ENCODE peak calls at places on chromosomes 6 and 20, in seven cellular contexts. U is H9, L is PC-3, G is cardiac muscle cell, F is right atrium auricular region, I is AG10803, R is IMR-90. Y is an unnamed sample.

GRCh38 chr6:109714611-109715010 is 23.5 kb downstream of the FIG4 start:
- DNase-seq in U (no peak), L (no peak), G (no peak), F (no peak), I (no peak), R (no peak), Y (no peak)

GRCh38 chr20:50379991-50380696 is 130.0 kb upstream of the PTPN1 start:
- DNase-seq in U (no peak), L (no peak), G (no peak), F (no peak), I (no peak), R (no peak), Y (no peak)

GRCh38 chr6:170128346-170128745 is 162.5 kb downstream of the DLL1 start:
- DNase-seq in U (no peak), L (no peak), G (no peak), F (peak), I (no peak), R (no peak), Y (no peak)

GRCh38 chr6:105603779-105604592 is 201.1 kb upstream of the PREP start:
- DNase-seq in U (no peak), L (no peak), G (no peak), F (no peak), I (peak), R (peak), Y (no peak)

GRCh38 chr6:115690854-115691253 is 369.8 kb downstream of the FRK start:
- DNase-seq in U (no peak), L (no peak), G (no peak), F (no peak), I (no peak), R (no peak), Y (no peak)

GRCh38 chr6:67458265-67458664 is 1176.8 kb upstream of the ADGRB3 start:
- DNase-seq in U (no peak), L (no peak), G (no peak), F (no peak), I (no peak), R (no peak), Y (no peak)

GRCh38 chr6:64013061-64013410 is 377.4 kb downstream of the PHF3 start:
- DNase-seq in U (no peak), L (no peak), G (peak), F (no peak), I (no peak), R (no peak), Y (no peak)

GRCh38 chr6:26217714-26218075 is 130.5 kb downstream of the HFE start:
- DNase-seq in U (peak), L (peak), G (peak), F (no peak), I (no peak), R (no peak), Y (no peak)

GRCh38 chr6:22433745-22434144 is 135.6 kb upstream of the HDGFL1 start:
- DNase-seq in U (no peak), L (peak), G (no peak), F (no peak), I (no peak), R (no peak), Y (no peak)

GRCh38 chr20:60930023-60930790 is 321.9 kb upstream of the CDH4 start:
- DNase-seq in U (no peak), L (no peak), G (no peak), F (no peak), I (no peak), R (no peak), Y (no peak)

GRCh38 chr6:12249516-12250394 is 40.4 kb upstream of the EDN1 start:
- DNase-seq in U (no peak), L (peak), G (no peak), F (no peak), I (no peak), R (no peak), Y (no peak)

GRCh38 chr6:31826793-31827285 is 699 bp upstream of the HSPA1B start:
- DNase-seq in U (peak), L (no peak), G (peak), F (peak), I (peak), R (no peak), Y (no peak)

GRCh38 chr20:19405958-19406357 is 193.5 kb downstream of the SLC24A3 start:
- DNase-seq in U (no peak), L (no peak), G (no peak), F (no peak), I (no peak), R (no peak), Y (no peak)

GRCh38 chr6:135411339-135411738 is 86.2 kb downstream of the AHI1 start:
- DNase-seq in U (no peak), L (peak), G (no peak), F (no peak), I (no peak), R (no peak), Y (no peak)
- TF ChIP-seq CTCF in U (peak), L (peak), G (peak), F (no peak), I (peak), R (peak), Y (no peak)

DNA sequence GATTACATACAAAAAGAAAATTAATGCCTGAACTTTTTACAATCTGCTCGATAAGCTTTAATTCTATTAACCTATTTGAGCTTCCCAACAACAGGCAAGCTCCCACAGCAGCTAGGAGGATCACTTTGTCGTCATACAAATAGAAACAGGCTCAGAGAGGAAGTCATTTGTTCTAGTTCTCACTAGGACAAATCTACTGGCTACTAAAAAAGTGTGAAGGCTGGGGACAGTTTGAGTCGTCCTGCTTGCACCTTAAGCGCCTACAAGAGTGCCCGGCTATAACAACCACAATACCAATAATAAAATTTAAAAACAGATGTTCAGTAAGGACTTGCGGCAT is 562 bp upstream of the CNPY3 start:
- DNase-seq in U (no peak), L (peak), G (no peak), F (no peak), I (no peak), R (no peak), Y (no peak)
- TF ChIP-seq CTCF in U (no peak), L (no peak), G (no peak), F (no peak), I (no peak), R (no peak), Y (no peak)

GRCh38 chr20:36645998-36646397 is at the start of gene SLA2:
- DNase-seq in U (no peak), L (no peak), G (no peak), F (no peak), I (no peak), R (no peak), Y (peak)
- TF ChIP-seq CTCF in U (no peak), L (no peak), G (no peak), F (no peak), I (no peak), R (no peak), Y (no peak)

DNA sequence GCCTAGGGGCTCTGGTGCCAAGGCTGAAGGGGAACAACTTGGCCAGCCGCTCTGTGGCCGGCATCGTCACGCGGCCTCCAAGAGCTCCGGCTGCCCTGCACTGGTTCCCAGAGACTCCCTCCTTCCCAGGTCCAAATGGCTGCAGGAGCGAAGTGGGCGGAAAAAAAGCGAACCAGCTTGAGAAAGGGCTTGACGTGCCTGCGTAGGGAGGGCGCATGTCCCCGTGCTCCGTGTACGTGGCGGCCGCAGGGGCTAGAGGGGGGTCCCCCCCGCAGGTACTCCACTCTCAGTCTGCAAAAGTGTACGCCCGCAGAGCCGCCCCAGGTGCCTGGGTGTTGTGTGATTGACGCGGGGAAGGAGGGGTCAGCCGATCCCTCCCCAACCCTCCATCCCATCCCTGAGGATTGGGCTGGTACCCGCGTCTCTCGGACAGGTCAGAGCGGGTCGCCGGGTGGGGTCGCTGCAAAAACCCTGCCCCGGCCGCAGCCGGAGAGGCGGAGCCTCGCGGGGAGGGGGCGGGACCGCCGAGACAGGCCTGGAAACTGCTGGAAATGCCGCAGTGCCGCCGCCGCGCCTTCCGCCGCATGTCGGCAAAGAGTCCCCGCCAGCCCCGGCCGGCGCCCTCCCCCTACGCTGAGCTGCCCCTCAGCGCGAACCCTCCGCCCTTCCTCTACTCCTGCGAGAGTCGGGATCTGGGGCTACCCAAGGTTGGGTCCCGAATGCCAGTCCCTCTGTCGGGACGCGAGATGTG is 814 bp upstream of the HSP90AB1 start:
- DNase-seq in U (peak), L (peak), G (peak), F (peak), I (peak), R (peak), Y (peak)
- TF ChIP-seq CTCF in U (peak), L (peak), G (no peak), F (peak), I (peak), R (peak), Y (no peak)

DNA sequence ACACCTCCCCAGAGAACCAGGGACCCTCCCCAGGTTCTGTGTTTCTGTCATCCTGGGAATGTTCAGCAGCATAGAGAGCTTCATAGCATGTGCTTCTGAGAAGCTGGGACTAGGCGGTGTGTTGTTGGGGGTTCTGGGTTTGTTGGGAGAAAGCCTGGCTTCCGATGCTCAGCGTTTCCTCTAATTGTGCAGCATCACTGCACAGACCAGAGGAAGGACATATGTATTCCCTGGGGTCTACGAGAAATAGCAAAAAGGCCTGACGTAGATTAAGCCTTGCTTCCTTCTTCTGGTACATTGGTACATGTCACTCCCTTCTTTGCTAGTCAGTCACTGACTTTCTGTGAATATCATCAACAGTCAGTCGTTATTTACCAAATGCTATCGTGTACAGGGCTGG is 96.9 kb upstream of the SGK1 start:
- DNase-seq in U (no peak), L (no peak), G (no peak), F (no peak), I (no peak), R (no peak), Y (no peak)
- TF ChIP-seq CTCF in U (no peak), L (no peak), G (no peak), F (no peak), I (no peak), R (no peak), Y (no peak)

DNA sequence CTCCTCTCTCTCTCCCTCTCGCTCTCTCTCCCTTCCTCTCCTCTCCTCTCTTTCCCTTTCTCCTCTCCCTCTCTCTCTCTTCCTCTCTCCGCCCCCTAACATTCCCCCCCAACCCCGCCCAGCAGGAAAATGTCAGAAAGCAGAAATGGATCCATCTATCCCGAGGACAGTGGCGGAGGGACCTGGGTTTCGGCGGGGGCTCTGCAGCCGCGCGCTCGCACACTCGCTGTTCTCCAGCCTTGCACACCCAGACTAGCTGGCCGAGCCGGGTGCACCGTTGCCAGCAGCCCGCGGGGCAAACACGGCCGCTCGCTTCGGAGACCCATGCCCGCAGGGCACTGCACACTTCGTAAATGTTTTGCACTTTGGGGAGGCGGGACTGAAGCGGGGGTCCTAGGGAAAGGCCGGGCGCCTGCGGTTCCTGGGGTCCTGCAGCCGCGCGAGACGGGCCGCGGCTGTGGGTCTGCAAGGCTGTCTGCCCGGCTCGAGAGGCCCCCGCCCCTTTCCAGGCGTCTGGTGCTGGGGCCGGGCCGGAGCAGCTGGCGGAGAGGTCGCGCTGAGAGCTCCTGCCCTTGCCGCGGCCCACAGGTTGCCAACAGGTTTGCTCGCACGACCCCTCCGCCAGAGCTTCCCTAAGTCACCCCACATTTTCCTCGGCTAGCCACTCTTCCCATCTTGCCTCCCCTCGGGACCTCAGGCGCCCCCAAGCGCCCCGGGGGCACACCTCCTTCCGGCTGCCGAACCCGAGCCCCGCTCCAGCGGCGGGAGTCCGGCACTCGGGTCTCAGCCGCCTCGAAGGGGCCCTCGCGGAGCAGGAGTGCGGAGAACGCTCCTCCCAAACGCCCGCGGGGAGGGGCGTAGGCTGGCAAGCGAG is 818 bp upstream of the MDGA1 start:
- DNase-seq in U (peak), L (peak), G (peak), F (no peak), I (peak), R (peak), Y (peak)
- TF ChIP-seq CTCF in U (no peak), L (peak), G (no peak), F (peak), I (no peak), R (no peak), Y (no peak)

GRCh38 chr6:134744301-134744700 is 205.6 kb downstream of the ALDH8A1 start:
- DNase-seq in U (no peak), L (no peak), G (no peak), F (no peak), I (peak), R (peak), Y (no peak)

GRCh38 chr6:134740473-134741192 is 209.3 kb downstream of the ALDH8A1 start:
- DNase-seq in U (no peak), L (no peak), G (peak), F (no peak), I (peak), R (peak), Y (no peak)

GRCh38 chr6:134739299-134740090 is 210.4 kb downstream of the ALDH8A1 start:
- DNase-seq in U (no peak), L (no peak), G (peak), F (no peak), I (no peak), R (peak), Y (no peak)

GRCh38 chr6:134738486-134738885 is 211.4 kb downstream of the ALDH8A1 start:
- DNase-seq in U (no peak), L (no peak), G (no peak), F (no peak), I (no peak), R (no peak), Y (no peak)

GRCh38 chr6:134741193-134741521 is 208.7 kb downstream of the ALDH8A1 start:
- DNase-seq in U (peak), L (peak), G (no peak), F (no peak), I (no peak), R (no peak), Y (no peak)
- TF ChIP-seq CTCF in U (peak), L (peak), G (peak), F (peak), I (peak), R (no peak), Y (no peak)

DNA sequence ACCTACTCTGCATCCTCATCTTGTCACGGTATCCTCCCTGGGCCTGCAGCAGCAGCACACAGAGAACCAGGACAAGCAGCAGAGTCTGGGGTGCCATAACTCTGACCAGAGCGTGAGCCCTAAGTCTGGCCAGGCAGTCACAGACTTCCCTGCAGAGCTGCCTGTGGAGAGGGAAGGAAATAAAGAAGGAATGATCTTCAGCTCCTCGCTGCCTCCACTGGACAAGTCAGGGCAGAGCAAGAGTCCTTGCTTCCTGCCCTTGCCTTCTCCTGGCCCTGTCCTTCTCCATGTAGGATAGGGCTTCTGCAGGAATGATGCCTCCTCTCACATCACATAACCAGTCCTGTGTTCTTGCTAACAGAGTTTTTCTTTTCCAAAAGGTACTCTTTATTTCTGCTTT is 15.9 kb upstream of the WFDC11 start:
- DNase-seq in U (peak), L (peak), G (peak), F (no peak), I (no peak), R (no peak), Y (no peak)
- TF ChIP-seq CTCF in U (peak), L (peak), G (peak), F (no peak), I (peak), R (peak), Y (no peak)

DNA sequence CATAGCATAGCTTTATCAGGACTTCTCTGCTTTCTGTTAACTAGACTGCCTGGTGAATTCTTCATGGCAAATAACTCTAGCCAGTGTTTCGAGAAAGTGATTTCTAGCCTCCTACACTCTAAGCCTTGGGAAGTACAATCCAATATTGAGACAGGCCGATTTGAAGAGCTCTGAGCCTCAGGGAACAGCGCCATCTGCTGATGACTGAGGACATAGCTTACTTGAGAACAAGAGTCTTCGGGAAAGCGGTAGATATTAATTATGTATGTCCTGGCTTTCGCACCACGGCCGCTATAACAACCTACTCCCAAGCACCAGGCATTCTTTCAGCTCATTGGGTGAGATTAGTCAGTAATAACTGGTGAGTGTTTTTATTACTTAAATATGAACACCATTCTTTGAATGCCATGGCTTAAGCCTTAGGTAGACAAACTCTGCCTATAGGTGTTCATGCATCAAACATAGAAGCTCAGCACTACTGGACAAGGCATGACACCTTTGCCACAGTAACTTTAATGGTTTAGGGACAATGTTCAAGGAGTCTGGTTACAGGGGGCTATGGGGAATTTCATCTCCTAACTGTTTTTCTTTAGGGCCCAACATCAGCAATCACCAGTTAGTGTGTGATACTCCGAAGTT is 518.6 kb downstream of the BMP2 start:
- DNase-seq in U (peak), L (peak), G (peak), F (peak), I (peak), R (peak), Y (no peak)
- TF ChIP-seq CTCF in U (peak), L (peak), G (peak), F (peak), I (peak), R (peak), Y (peak)

GRCh38 chr20:1211954-1212497 is 8.8 kb downstream of the C20orf202 start:
- DNase-seq in U (no peak), L (no peak), G (no peak), F (no peak), I (no peak), R (no peak), Y (no peak)

GRCh38 chr20:1206749-1207148 is 3.5 kb downstream of the C20orf202 start:
- DNase-seq in U (no peak), L (no peak), G (no peak), F (no peak), I (no peak), R (no peak), Y (no peak)

GRCh38 chr20:1207293-1207884 is 4.1 kb downstream of the C20orf202 start:
- DNase-seq in U (no peak), L (no peak), G (no peak), F (no peak), I (no peak), R (no peak), Y (no peak)

GRCh38 chr20:1210501-1210900 is 7.2 kb downstream of the C20orf202 start:
- DNase-seq in U (no peak), L (no peak), G (no peak), F (no peak), I (no peak), R (peak), Y (no peak)

DNA sequence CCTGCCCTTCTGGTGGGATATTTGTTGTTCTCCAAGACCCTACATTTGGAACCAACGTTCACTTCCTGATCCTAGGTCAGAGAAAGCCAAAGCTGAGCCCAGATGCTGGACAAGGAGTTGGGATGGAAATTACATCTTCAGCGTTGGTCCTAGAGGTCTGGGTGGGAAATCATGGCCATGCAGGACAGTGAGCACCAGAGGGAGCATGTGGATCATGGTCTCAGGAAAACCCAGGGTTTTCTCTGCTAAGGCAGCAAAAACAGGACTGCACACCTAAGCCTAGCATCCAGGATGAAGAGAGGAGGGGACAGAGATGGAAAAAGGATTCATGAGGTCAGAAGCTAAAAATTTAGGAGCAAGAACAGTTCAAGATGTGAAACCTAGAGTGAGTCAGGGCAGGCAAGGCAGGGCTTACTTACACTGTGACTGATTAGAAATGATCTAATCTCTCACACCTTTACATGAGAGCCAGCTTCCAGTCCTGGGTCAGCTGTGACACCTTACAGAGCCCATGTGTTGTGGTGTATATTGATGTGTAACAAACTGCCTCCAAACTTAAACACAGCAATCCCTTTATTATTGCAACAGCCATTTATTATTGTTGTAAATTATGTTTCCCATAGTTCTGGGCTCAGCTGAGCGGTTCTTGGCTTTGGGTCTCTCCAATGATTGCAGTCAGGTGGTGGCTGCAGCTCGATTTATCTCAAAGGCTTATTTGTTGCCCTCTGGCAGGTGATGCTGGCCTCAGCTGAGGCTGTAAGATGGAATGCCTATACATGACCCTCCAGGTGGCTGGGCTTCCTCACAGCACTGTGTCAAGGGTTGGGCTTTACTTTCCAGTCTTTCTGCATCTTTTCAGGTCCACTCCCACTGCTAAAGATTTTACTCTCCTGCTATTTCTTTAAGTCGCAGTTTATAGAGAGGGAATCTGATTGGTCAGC is 6.5 kb downstream of the C20orf202 start:
- DNase-seq in U (no peak), L (peak), G (no peak), F (no peak), I (no peak), R (peak), Y (no peak)
- TF ChIP-seq CTCF in U (peak), L (peak), G (peak), F (peak), I (peak), R (peak), Y (no peak)

Y was measured in natural killer cell.